ENCODE peak calls at places on chromosomes 13 and 19, in ten cellular contexts. One of them, this sample, is unnamed.

GRCh38 chr13:113820813-113821651 is 42.8 kb downstream of the GAS6 start:
- DNase-seq in ovary: peak; percentile 83
- DNase-seq in transverse colon: peak; percentile 63
- DNase-seq in OCI-LY7: no peak
- DNase-seq in HCT116: no peak
- DNase-seq in adrenal gland: peak; percentile 90
- DNase-seq in coronary artery: peak; percentile 89
- DNase-seq in Peyer's patch: no peak
- DNase-seq in trophoblast cell: peak; percentile 18
- DNase-seq in heart right ventricle: peak; percentile 77
- DNase-seq in this sample: peak; percentile 60

GRCh38 chr19:37969695-37970094 is 62.7 kb downstream of the SIPA1L3 start:
- DNase-seq in ovary: no peak
- DNase-seq in transverse colon: no peak
- DNase-seq in OCI-LY7: no peak
- DNase-seq in HCT116: no peak
- DNase-seq in adrenal gland: no peak
- DNase-seq in coronary artery: no peak
- DNase-seq in Peyer's patch: no peak
- DNase-seq in trophoblast cell: no peak
- DNase-seq in heart right ventricle: no peak
- DNase-seq in this sample: peak; percentile 27

GRCh38 chr13:114099191-114099590 is 33.2 kb downstream of the RASA3 start:
- DNase-seq in ovary: peak; percentile 47
- DNase-seq in transverse colon: peak; percentile 60
- DNase-seq in OCI-LY7: no peak
- DNase-seq in HCT116: peak; percentile 45
- DNase-seq in adrenal gland: peak; percentile 79
- DNase-seq in coronary artery: peak; percentile 95
- DNase-seq in Peyer's patch: peak; percentile 59
- DNase-seq in trophoblast cell: peak; percentile 36
- DNase-seq in heart right ventricle: peak; percentile 70
- DNase-seq in this sample: no peak

GRCh38 chr13:107373551-107373950 is 805.6 kb upstream of the ARGLU1 start:
- DNase-seq in ovary: no peak
- DNase-seq in transverse colon: no peak
- DNase-seq in OCI-LY7: no peak
- DNase-seq in HCT116: no peak
- DNase-seq in adrenal gland: no peak
- DNase-seq in coronary artery: no peak
- DNase-seq in Peyer's patch: no peak
- DNase-seq in trophoblast cell: no peak
- DNase-seq in heart right ventricle: no peak
- DNase-seq in this sample: no peak

GRCh38 chr19:31350033-31350692 is 927 bp upstream of the TSHZ3 start:
- DNase-seq in ovary: peak; percentile 80
- DNase-seq in transverse colon: no peak
- DNase-seq in OCI-LY7: no peak
- DNase-seq in HCT116: no peak
- DNase-seq in adrenal gland: no peak
- DNase-seq in coronary artery: peak; percentile 84
- DNase-seq in Peyer's patch: peak; percentile 55
- DNase-seq in trophoblast cell: no peak
- DNase-seq in heart right ventricle: peak; percentile 44
- DNase-seq in this sample: no peak

GRCh38 chr13:29958476-29958875 is 108.1 kb upstream of the UBL3 start:
- DNase-seq in ovary: no peak
- DNase-seq in transverse colon: no peak
- DNase-seq in OCI-LY7: no peak
- DNase-seq in HCT116: no peak
- DNase-seq in adrenal gland: no peak
- DNase-seq in coronary artery: peak; percentile 50
- DNase-seq in Peyer's patch: no peak
- DNase-seq in trophoblast cell: no peak
- DNase-seq in heart right ventricle: no peak
- DNase-seq in this sample: no peak

GRCh38 chr13:73307481-73307880 is 248.7 kb downstream of the KLF5 start:
- DNase-seq in ovary: no peak
- DNase-seq in transverse colon: peak; percentile 34
- DNase-seq in OCI-LY7: no peak
- DNase-seq in HCT116: no peak
- DNase-seq in adrenal gland: no peak
- DNase-seq in coronary artery: no peak
- DNase-seq in Peyer's patch: no peak
- DNase-seq in trophoblast cell: no peak
- DNase-seq in heart right ventricle: no peak
- DNase-seq in this sample: no peak

GRCh38 chr13:37884674-37885073 is 15.1 kb upstream of the TRPC4 start:
- DNase-seq in ovary: no peak
- DNase-seq in transverse colon: no peak
- DNase-seq in OCI-LY7: no peak
- DNase-seq in HCT116: no peak
- DNase-seq in adrenal gland: no peak
- DNase-seq in coronary artery: no peak
- DNase-seq in Peyer's patch: no peak
- DNase-seq in trophoblast cell: no peak
- DNase-seq in heart right ventricle: no peak
- DNase-seq in this sample: no peak

GRCh38 chr13:31204592-31204991 is 4.8 kb downstream of the B3GLCT start:
- DNase-seq in ovary: no peak
- DNase-seq in transverse colon: no peak
- DNase-seq in OCI-LY7: no peak
- DNase-seq in HCT116: peak; percentile 45
- DNase-seq in adrenal gland: no peak
- DNase-seq in coronary artery: no peak
- DNase-seq in Peyer's patch: no peak
- DNase-seq in trophoblast cell: no peak
- DNase-seq in heart right ventricle: no peak
- DNase-seq in this sample: no peak

GRCh38 chr13:22198001-22198400 is 527.1 kb downstream of the FGF9 start:
- DNase-seq in ovary: no peak
- DNase-seq in transverse colon: peak; percentile 23
- DNase-seq in OCI-LY7: no peak
- DNase-seq in HCT116: no peak
- DNase-seq in adrenal gland: no peak
- DNase-seq in coronary artery: no peak
- DNase-seq in Peyer's patch: no peak
- DNase-seq in trophoblast cell: peak; percentile 27
- DNase-seq in heart right ventricle: no peak
- DNase-seq in this sample: no peak

GRCh38 chr13:68345963-68346362 is 1115.8 kb upstream of the PCDH9 start:
- DNase-seq in ovary: no peak
- DNase-seq in transverse colon: no peak
- DNase-seq in OCI-LY7: no peak
- DNase-seq in HCT116: no peak
- DNase-seq in adrenal gland: no peak
- DNase-seq in coronary artery: no peak
- DNase-seq in Peyer's patch: no peak
- DNase-seq in trophoblast cell: no peak
- DNase-seq in heart right ventricle: no peak
- DNase-seq in this sample: no peak

GRCh38 chr13:40206241-40207109 is 460.0 kb downstream of the FOXO1 start:
- DNase-seq in ovary: no peak
- DNase-seq in transverse colon: no peak
- DNase-seq in OCI-LY7: peak; percentile 82
- DNase-seq in HCT116: no peak
- DNase-seq in adrenal gland: no peak
- DNase-seq in coronary artery: no peak
- DNase-seq in Peyer's patch: no peak
- DNase-seq in trophoblast cell: no peak
- DNase-seq in heart right ventricle: no peak
- DNase-seq in this sample: peak; percentile 97

GRCh38 chr13:103803349-103803748 is 737.1 kb upstream of the SLC10A2 start:
- DNase-seq in ovary: no peak
- DNase-seq in transverse colon: no peak
- DNase-seq in OCI-LY7: no peak
- DNase-seq in HCT116: no peak
- DNase-seq in adrenal gland: no peak
- DNase-seq in coronary artery: no peak
- DNase-seq in Peyer's patch: no peak
- DNase-seq in trophoblast cell: no peak
- DNase-seq in heart right ventricle: no peak
- DNase-seq in this sample: no peak

GRCh38 chr19:54133312-54133956 is 4.1 kb upstream of the CNOT3 start:
- DNase-seq in ovary: no peak
- DNase-seq in transverse colon: no peak
- DNase-seq in OCI-LY7: no peak
- DNase-seq in HCT116: peak; percentile 32
- DNase-seq in adrenal gland: peak; percentile 92
- DNase-seq in coronary artery: no peak
- DNase-seq in Peyer's patch: no peak
- DNase-seq in trophoblast cell: no peak
- DNase-seq in heart right ventricle: no peak
- DNase-seq in this sample: peak; percentile 58

GRCh38 chr19:30784850-30785459 is 412.8 kb downstream of the ZNF536 start:
- DNase-seq in ovary: peak; percentile 63
- DNase-seq in transverse colon: peak; percentile 65
- DNase-seq in OCI-LY7: peak; percentile 43
- DNase-seq in HCT116: no peak
- DNase-seq in adrenal gland: peak; percentile 51
- DNase-seq in coronary artery: no peak
- DNase-seq in Peyer's patch: peak; percentile 62
- DNase-seq in trophoblast cell: peak; percentile 19
- DNase-seq in heart right ventricle: peak; percentile 39
- DNase-seq in this sample: no peak

GRCh38 chr19:14097532-14098151 is 7.1 kb upstream of the SAMD1 start:
- DNase-seq in ovary: no peak
- DNase-seq in transverse colon: no peak
- DNase-seq in OCI-LY7: no peak
- DNase-seq in HCT116: no peak
- DNase-seq in adrenal gland: no peak
- DNase-seq in coronary artery: no peak
- DNase-seq in Peyer's patch: no peak
- DNase-seq in trophoblast cell: no peak
- DNase-seq in heart right ventricle: no peak
- DNase-seq in this sample: no peak

GRCh38 chr19:14103310-14103709 is 12.8 kb upstream of the SAMD1 start:
- DNase-seq in ovary: no peak
- DNase-seq in transverse colon: no peak
- DNase-seq in OCI-LY7: no peak
- DNase-seq in HCT116: no peak
- DNase-seq in adrenal gland: peak; percentile 90
- DNase-seq in coronary artery: no peak
- DNase-seq in Peyer's patch: no peak
- DNase-seq in trophoblast cell: no peak
- DNase-seq in heart right ventricle: no peak
- DNase-seq in this sample: no peak

GRCh38 chr19:14102756-14103155 is 12.2 kb upstream of the SAMD1 start:
- DNase-seq in ovary: no peak
- DNase-seq in transverse colon: no peak
- DNase-seq in OCI-LY7: no peak
- DNase-seq in HCT116: no peak
- DNase-seq in adrenal gland: no peak
- DNase-seq in coronary artery: no peak
- DNase-seq in Peyer's patch: no peak
- DNase-seq in trophoblast cell: no peak
- DNase-seq in heart right ventricle: no peak
- DNase-seq in this sample: no peak

GRCh38 chr19:14102102-14102696 is 11.6 kb upstream of the SAMD1 start:
- DNase-seq in ovary: no peak
- DNase-seq in transverse colon: no peak
- DNase-seq in OCI-LY7: no peak
- DNase-seq in HCT116: no peak
- DNase-seq in adrenal gland: peak; percentile 66
- DNase-seq in coronary artery: no peak
- DNase-seq in Peyer's patch: no peak
- DNase-seq in trophoblast cell: no peak
- DNase-seq in heart right ventricle: no peak
- DNase-seq in this sample: no peak

DNA sequence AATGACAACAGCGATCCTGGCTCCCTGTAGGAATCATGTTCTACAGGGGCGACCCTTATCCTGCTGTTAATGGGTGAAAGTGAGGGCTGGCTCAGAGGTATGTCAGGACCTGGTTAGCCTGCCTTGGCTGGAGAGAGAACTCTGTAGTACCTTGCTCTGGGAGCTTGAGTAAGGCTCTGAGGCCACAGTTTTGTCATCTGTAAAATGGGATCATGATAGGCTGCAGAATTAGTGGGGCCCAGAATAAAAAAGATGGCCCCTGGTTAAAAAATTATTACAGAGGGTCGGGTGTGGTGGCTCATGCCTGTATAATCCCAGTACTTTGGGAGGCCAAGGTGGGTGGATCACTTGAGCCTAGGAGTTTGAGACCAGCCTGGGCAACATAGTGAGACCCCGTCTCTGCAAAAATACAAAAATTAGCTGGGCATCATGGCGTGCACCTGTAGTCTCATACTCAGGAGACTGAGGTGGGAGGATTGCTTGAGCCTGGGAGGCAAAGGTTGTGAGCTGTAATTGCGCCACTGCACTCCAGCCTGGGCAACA is 10.5 kb upstream of the SAMD1 start:
- DNase-seq in ovary: no peak
- DNase-seq in transverse colon: no peak
- DNase-seq in OCI-LY7: no peak
- DNase-seq in HCT116: no peak
- DNase-seq in adrenal gland: no peak
- DNase-seq in coronary artery: no peak
- DNase-seq in Peyer's patch: no peak
- DNase-seq in trophoblast cell: no peak
- DNase-seq in heart right ventricle: no peak
- DNase-seq in this sample: no peak
- H3K27ac ChIP-seq in ovary: no peak overlapping the region
- H3K27ac ChIP-seq in transverse colon: no peak overlapping the region
- H3K27ac ChIP-seq in OCI-LY7: no peak overlapping the region
- H3K27ac ChIP-seq in HCT116: no peak overlapping the region
- H3K27ac ChIP-seq in adrenal gland: no peak overlapping the region
- H3K27ac ChIP-seq in coronary artery: no peak overlapping the region
- H3K27ac ChIP-seq in Peyer's patch: no peak overlapping the region
- H3K27ac ChIP-seq in trophoblast cell: no peak overlapping the region
- H3K27ac ChIP-seq in heart right ventricle: no peak overlapping the region
- H3K27ac ChIP-seq in this sample: no peak overlapping the region

GRCh38 chr19:2977686-2978466 is 512 bp downstream of the TLE6 start:
- DNase-seq in ovary: no peak
- DNase-seq in transverse colon: no peak
- DNase-seq in OCI-LY7: peak; percentile 45
- DNase-seq in HCT116: no peak
- DNase-seq in adrenal gland: no peak
- DNase-seq in coronary artery: no peak
- DNase-seq in Peyer's patch: no peak
- DNase-seq in trophoblast cell: no peak
- DNase-seq in heart right ventricle: no peak
- DNase-seq in this sample: no peak
- H3K27ac ChIP-seq in ovary: no peak overlapping the region
- H3K27ac ChIP-seq in transverse colon: peak overlapping the region; percentile 52
- H3K27ac ChIP-seq in OCI-LY7: peak overlapping the region; percentile 24
- H3K27ac ChIP-seq in HCT116: peak overlapping the region; percentile 56
- H3K27ac ChIP-seq in adrenal gland: no peak overlapping the region
- H3K27ac ChIP-seq in coronary artery: peak overlapping the region; percentile 24
- H3K27ac ChIP-seq in Peyer's patch: peak overlapping the region; percentile 49
- H3K27ac ChIP-seq in trophoblast cell: no peak overlapping the region
- H3K27ac ChIP-seq in heart right ventricle: peak overlapping the region; percentile 53
- H3K27ac ChIP-seq in this sample: no peak overlapping the region

GRCh38 chr13:44132710-44133109 is 240.9 kb upstream of the SERP2 start:
- DNase-seq in ovary: no peak
- DNase-seq in transverse colon: peak; percentile 21
- DNase-seq in OCI-LY7: no peak
- DNase-seq in HCT116: peak; percentile 38
- DNase-seq in adrenal gland: peak; percentile 96
- DNase-seq in coronary artery: peak; percentile 92
- DNase-seq in Peyer's patch: no peak
- DNase-seq in trophoblast cell: peak; percentile 38
- DNase-seq in heart right ventricle: peak; percentile 71
- DNase-seq in this sample: no peak
- H3K27ac ChIP-seq in ovary: no peak overlapping the region
- H3K27ac ChIP-seq in transverse colon: no peak overlapping the region
- H3K27ac ChIP-seq in OCI-LY7: no peak overlapping the region
- H3K27ac ChIP-seq in HCT116: no peak overlapping the region
- H3K27ac ChIP-seq in adrenal gland: peak overlapping the region; percentile 49
- H3K27ac ChIP-seq in coronary artery: peak overlapping the region; percentile 65
- H3K27ac ChIP-seq in Peyer's patch: no peak overlapping the region
- H3K27ac ChIP-seq in trophoblast cell: no peak overlapping the region
- H3K27ac ChIP-seq in heart right ventricle: peak overlapping the region; percentile 64
- H3K27ac ChIP-seq in this sample: peak overlapping the region; percentile 25

GRCh38 chr19:43464089-43464775 is 1.2 kb downstream of the LYPD3 start:
- DNase-seq in ovary: peak; percentile 89
- DNase-seq in transverse colon: peak; percentile 81
- DNase-seq in OCI-LY7: peak; percentile 66
- DNase-seq in HCT116: no peak
- DNase-seq in adrenal gland: no peak
- DNase-seq in coronary artery: no peak
- DNase-seq in Peyer's patch: peak; percentile 84
- DNase-seq in trophoblast cell: no peak
- DNase-seq in heart right ventricle: peak; percentile 80
- DNase-seq in this sample: no peak
- H3K27ac ChIP-seq in ovary: peak overlapping the region; percentile 92
- H3K27ac ChIP-seq in transverse colon: peak overlapping the region; percentile 88
- H3K27ac ChIP-seq in OCI-LY7: peak overlapping the region; percentile 19
- H3K27ac ChIP-seq in HCT116: peak overlapping the region; percentile 26
- H3K27ac ChIP-seq in adrenal gland: peak overlapping the region; percentile 72
- H3K27ac ChIP-seq in coronary artery: peak overlapping the region; percentile 92
- H3K27ac ChIP-seq in Peyer's patch: peak overlapping the region; percentile 80
- H3K27ac ChIP-seq in trophoblast cell: no peak overlapping the region
- H3K27ac ChIP-seq in heart right ventricle: peak overlapping the region; percentile 82
- H3K27ac ChIP-seq in this sample: peak overlapping the region; percentile 75

This sample was measured in epithelial cell of prostate.